ENCODE peak calls at places on chromosomes 16 and 17, in eight cellular contexts. One of them, this sample, is unnamed. For H3K36me3, the result is how much of the 10 kb centered on the place peaks cover.

GRCh38 chr16:68281368-68282063 is 17.2 kb downstream of the SLC7A6 start:
- DNase-seq in neuronal stem cell: no peak
- DNase-seq in A673: no peak
- DNase-seq in prostate gland: no peak
- DNase-seq in upper lobe of right lung: no peak
- DNase-seq in tibial nerve: no peak
- DNase-seq in transverse colon: no peak
- DNase-seq in Peyer's patch: no peak
- DNase-seq in this sample: no peak

GRCh38 chr17:83109793-83110645 is 30.6 kb downstream of the METRNL start:
- DNase-seq in neuronal stem cell: no peak
- DNase-seq in tibial nerve: peak
- DNase-seq in A673: peak
- DNase-seq in Peyer's patch: peak
- DNase-seq in prostate gland: peak
- DNase-seq in upper lobe of right lung: peak
- DNase-seq in transverse colon: peak
- DNase-seq in this sample: no peak

GRCh38 chr17:70492368-70492767 is 323.0 kb downstream of the KCNJ2 start:
- DNase-seq in prostate gland: no peak
- DNase-seq in neuronal stem cell: no peak
- DNase-seq in upper lobe of right lung: no peak
- DNase-seq in A673: no peak
- DNase-seq in Peyer's patch: no peak
- DNase-seq in transverse colon: no peak
- DNase-seq in tibial nerve: no peak
- DNase-seq in this sample: no peak

GRCh38 chr16:58755989-58756649 is 22.0 kb upstream of the GOT2 start:
- DNase-seq in tibial nerve: peak
- DNase-seq in neuronal stem cell: peak
- DNase-seq in transverse colon: peak
- DNase-seq in Peyer's patch: peak
- DNase-seq in A673: peak
- DNase-seq in upper lobe of right lung: no peak
- DNase-seq in prostate gland: peak
- DNase-seq in this sample: peak

GRCh38 chr16:17566075-17566474 is 95.3 kb upstream of the XYLT1 start:
- DNase-seq in tibial nerve: no peak
- DNase-seq in prostate gland: no peak
- DNase-seq in upper lobe of right lung: no peak
- DNase-seq in Peyer's patch: no peak
- DNase-seq in A673: no peak
- DNase-seq in transverse colon: no peak
- DNase-seq in neuronal stem cell: no peak
- DNase-seq in this sample: no peak

GRCh38 chr17:7196651-7197050 is 17.5 kb upstream of the ASGR1 start:
- DNase-seq in Peyer's patch: no peak
- DNase-seq in prostate gland: no peak
- DNase-seq in A673: no peak
- DNase-seq in upper lobe of right lung: no peak
- DNase-seq in tibial nerve: no peak
- DNase-seq in neuronal stem cell: no peak
- DNase-seq in transverse colon: no peak
- DNase-seq in this sample: no peak

GRCh38 chr16:87410530-87410929 is 18.4 kb downstream of the MAP1LC3B start:
- DNase-seq in upper lobe of right lung: no peak
- DNase-seq in neuronal stem cell: no peak
- DNase-seq in Peyer's patch: no peak
- DNase-seq in tibial nerve: no peak
- DNase-seq in transverse colon: no peak
- DNase-seq in prostate gland: no peak
- DNase-seq in A673: no peak
- DNase-seq in this sample: no peak

GRCh38 chr16:64421515-64421914 is 700.3 kb downstream of the CDH11 start:
- DNase-seq in neuronal stem cell: no peak
- DNase-seq in tibial nerve: no peak
- DNase-seq in Peyer's patch: no peak
- DNase-seq in transverse colon: no peak
- DNase-seq in A673: no peak
- DNase-seq in upper lobe of right lung: no peak
- DNase-seq in prostate gland: no peak
- DNase-seq in this sample: no peak

GRCh38 chr17:44992242-44992939 is 24.3 kb upstream of the C1QL1 start:
- DNase-seq in transverse colon: no peak
- DNase-seq in tibial nerve: no peak
- DNase-seq in neuronal stem cell: no peak
- DNase-seq in prostate gland: no peak
- DNase-seq in A673: no peak
- DNase-seq in Peyer's patch: no peak
- DNase-seq in upper lobe of right lung: no peak
- DNase-seq in this sample: no peak

GRCh38 chr16:80936410-80936809 is 70.3 kb downstream of the CMC2 start:
- DNase-seq in transverse colon: no peak
- DNase-seq in A673: peak
- DNase-seq in prostate gland: no peak
- DNase-seq in neuronal stem cell: no peak
- DNase-seq in tibial nerve: no peak
- DNase-seq in Peyer's patch: no peak
- DNase-seq in upper lobe of right lung: no peak
- DNase-seq in this sample: no peak

GRCh38 chr17:42279776-42280630 is 3.8 kb upstream of the STAT5B start:
- DNase-seq in transverse colon: no peak
- DNase-seq in tibial nerve: no peak
- DNase-seq in prostate gland: no peak
- DNase-seq in upper lobe of right lung: no peak
- DNase-seq in A673: no peak
- DNase-seq in neuronal stem cell: no peak
- DNase-seq in Peyer's patch: no peak
- DNase-seq in this sample: no peak

GRCh38 chr17:17736205-17737183 is 55.2 kb downstream of the RAI1 start:
- DNase-seq in A673: no peak
- DNase-seq in tibial nerve: no peak
- DNase-seq in prostate gland: no peak
- DNase-seq in upper lobe of right lung: no peak
- DNase-seq in neuronal stem cell: no peak
- DNase-seq in Peyer's patch: no peak
- DNase-seq in transverse colon: no peak
- DNase-seq in this sample: no peak

GRCh38 chr17:20094777-20095176 is 85.6 kb downstream of the SPECC1 start:
- DNase-seq in neuronal stem cell: no peak
- DNase-seq in upper lobe of right lung: no peak
- DNase-seq in Peyer's patch: no peak
- DNase-seq in tibial nerve: no peak
- DNase-seq in A673: no peak
- DNase-seq in transverse colon: no peak
- DNase-seq in prostate gland: no peak
- DNase-seq in this sample: no peak

GRCh38 chr17:75031972-75032895 is 14.5 kb downstream of the ATP5PD start:
- DNase-seq in tibial nerve: peak
- DNase-seq in Peyer's patch: peak
- DNase-seq in upper lobe of right lung: peak
- DNase-seq in transverse colon: peak
- DNase-seq in A673: peak
- DNase-seq in neuronal stem cell: no peak
- DNase-seq in prostate gland: peak
- DNase-seq in this sample: peak

DNA sequence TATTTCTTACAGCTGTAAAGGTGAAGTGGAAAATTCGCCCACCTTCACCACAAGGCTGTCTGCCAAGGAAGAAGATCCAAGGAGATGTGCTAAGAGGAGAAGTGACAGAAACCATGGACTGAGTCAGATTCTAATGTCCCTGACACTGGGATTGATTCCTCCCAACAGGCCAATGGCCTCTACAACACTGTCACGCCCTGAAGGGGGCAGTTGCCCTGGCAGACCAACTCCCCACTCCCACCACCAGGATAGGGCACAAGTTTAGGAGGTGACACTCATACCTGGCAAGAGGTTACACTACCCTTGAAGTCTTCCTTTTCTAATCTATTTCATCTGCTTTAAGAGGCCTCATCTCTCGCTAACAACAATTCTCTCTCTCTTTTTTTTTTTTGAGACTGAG is 16.1 kb downstream of the PIP4K2B start:
- DNase-seq in prostate gland: no peak
- DNase-seq in tibial nerve: no peak
- DNase-seq in A673: no peak
- DNase-seq in Peyer's patch: no peak
- DNase-seq in transverse colon: no peak
- DNase-seq in neuronal stem cell: no peak
- DNase-seq in upper lobe of right lung: no peak
- DNase-seq in this sample: no peak
- H3K27ac ChIP-seq in prostate gland: no peak
- H3K27ac ChIP-seq in tibial nerve: no peak
- H3K27ac ChIP-seq in A673: no peak
- H3K27ac ChIP-seq in Peyer's patch: no peak
- H3K27ac ChIP-seq in transverse colon: no peak
- H3K27ac ChIP-seq in neuronal stem cell: no peak
- H3K27ac ChIP-seq in upper lobe of right lung: no peak
- H3K27ac ChIP-seq in this sample: no peak

GRCh38 chr16:53061701-53062159 is 6.9 kb downstream of the CHD9 start:
- DNase-seq in Peyer's patch: peak
- DNase-seq in prostate gland: no peak
- DNase-seq in A673: no peak
- DNase-seq in transverse colon: peak
- DNase-seq in upper lobe of right lung: peak
- DNase-seq in neuronal stem cell: no peak
- DNase-seq in tibial nerve: no peak
- DNase-seq in this sample: no peak
- H3K4me3 ChIP-seq in Peyer's patch: no peak
- H3K4me3 ChIP-seq in prostate gland: no peak
- H3K4me3 ChIP-seq in A673: no peak
- H3K4me3 ChIP-seq in transverse colon: no peak
- H3K4me3 ChIP-seq in upper lobe of right lung: no peak
- H3K4me3 ChIP-seq in neuronal stem cell: no peak
- H3K4me3 ChIP-seq in tibial nerve: no peak
- H3K4me3 ChIP-seq in this sample: no peak

GRCh38 chr17:64544742-64545141 is 38.0 kb downstream of the CEP95 start:
- DNase-seq in A673: no peak
- DNase-seq in prostate gland: no peak
- DNase-seq in Peyer's patch: no peak
- DNase-seq in tibial nerve: no peak
- DNase-seq in transverse colon: no peak
- DNase-seq in neuronal stem cell: no peak
- DNase-seq in upper lobe of right lung: no peak
- DNase-seq in this sample: no peak
- H3K36me3 ChIP-seq in A673: under half
- H3K36me3 ChIP-seq in prostate gland: under half
- H3K36me3 ChIP-seq in Peyer's patch: under half
- H3K36me3 ChIP-seq in tibial nerve: half or more
- H3K36me3 ChIP-seq in transverse colon: under half
- H3K36me3 ChIP-seq in neuronal stem cell: half or more
- H3K36me3 ChIP-seq in upper lobe of right lung: half or more
- H3K36me3 ChIP-seq in this sample: under half

DNA sequence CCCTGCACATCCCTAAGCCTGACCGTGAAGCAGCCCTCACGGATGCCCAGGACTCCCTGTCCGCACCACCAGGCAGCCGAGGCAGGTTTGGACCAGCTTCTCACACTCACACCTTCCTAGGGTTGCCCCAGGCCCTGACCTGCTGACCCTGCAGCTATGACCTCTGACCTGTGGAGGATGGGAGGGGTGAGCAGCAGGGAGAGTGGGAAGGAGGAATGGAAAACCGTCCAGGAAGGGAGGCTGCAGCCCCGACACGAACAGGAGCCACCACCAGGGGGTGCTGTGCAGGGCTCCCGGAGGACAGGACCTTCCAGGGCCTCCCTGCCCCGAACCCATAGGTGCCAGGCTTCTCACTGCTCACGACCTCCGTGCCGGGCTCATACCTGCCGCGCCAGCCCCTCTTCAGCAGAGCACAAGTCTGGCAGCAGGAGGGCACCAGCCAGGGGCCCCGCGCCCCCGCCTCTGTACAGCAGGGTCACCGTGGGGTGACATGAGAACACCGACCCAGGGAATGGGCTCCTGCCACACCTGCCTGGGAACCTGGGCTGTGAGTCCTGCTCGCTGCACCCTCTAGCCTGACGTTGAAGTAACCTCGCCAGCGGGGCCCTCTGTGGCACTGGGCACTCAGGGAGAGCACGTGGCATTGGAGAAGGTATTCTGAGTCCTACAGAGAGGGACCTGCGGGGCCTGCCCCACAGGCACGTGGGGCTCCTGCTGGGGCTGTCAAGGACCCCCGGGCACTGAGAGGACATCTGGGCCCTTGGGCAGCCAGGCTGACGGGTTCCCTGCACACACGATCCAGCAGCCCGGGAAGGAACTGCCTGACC is 37.6 kb downstream of the CTU2 start:
- DNase-seq in transverse colon: peak
- DNase-seq in Peyer's patch: peak
- DNase-seq in upper lobe of right lung: peak
- DNase-seq in tibial nerve: peak
- DNase-seq in neuronal stem cell: peak
- DNase-seq in prostate gland: peak
- DNase-seq in A673: peak
- DNase-seq in this sample: peak
- H3K27ac ChIP-seq in transverse colon: peak
- H3K27ac ChIP-seq in Peyer's patch: no peak
- H3K27ac ChIP-seq in upper lobe of right lung: peak
- H3K27ac ChIP-seq in tibial nerve: no peak
- H3K27ac ChIP-seq in neuronal stem cell: no peak
- H3K27ac ChIP-seq in prostate gland: no peak
- H3K27ac ChIP-seq in A673: no peak
- H3K27ac ChIP-seq in this sample: no peak

DNA sequence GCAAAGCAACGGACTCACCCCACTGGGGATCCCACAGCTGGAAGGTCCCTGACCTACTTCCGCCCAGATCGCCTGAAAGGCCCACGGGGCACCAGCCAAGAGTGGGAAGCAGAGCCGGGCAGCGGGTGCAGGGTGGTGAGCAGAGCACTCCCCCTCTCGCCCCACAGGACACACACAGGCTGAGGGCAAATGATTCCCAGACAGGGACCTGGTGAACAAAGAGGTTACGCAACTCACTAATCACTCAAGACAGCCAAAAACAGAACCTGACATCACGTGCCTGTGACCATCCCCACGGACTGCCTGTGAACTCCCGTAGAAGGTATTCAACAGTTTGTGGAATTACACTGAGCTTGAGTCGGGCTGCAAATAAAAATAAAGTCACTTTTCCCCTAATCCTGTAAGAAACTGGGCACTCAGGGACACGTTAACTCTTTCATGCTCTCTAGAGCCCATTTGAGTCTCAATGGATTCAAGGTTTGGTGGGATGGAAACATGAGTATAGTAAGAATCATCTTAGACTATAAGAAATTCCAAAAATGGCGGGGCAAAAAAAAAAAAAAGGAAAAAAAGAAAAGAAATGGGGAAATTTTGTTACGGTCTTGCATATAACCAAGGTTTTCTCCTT is 396.1 kb downstream of the SOX9 start:
- DNase-seq in Peyer's patch: no peak
- DNase-seq in transverse colon: no peak
- DNase-seq in tibial nerve: peak
- DNase-seq in upper lobe of right lung: no peak
- DNase-seq in A673: no peak
- DNase-seq in neuronal stem cell: no peak
- DNase-seq in prostate gland: peak
- DNase-seq in this sample: no peak
- H3K4me3 ChIP-seq in Peyer's patch: no peak
- H3K4me3 ChIP-seq in transverse colon: no peak
- H3K4me3 ChIP-seq in tibial nerve: no peak
- H3K4me3 ChIP-seq in upper lobe of right lung: no peak
- H3K4me3 ChIP-seq in A673: no peak
- H3K4me3 ChIP-seq in neuronal stem cell: no peak
- H3K4me3 ChIP-seq in prostate gland: no peak
- H3K4me3 ChIP-seq in this sample: no peak

GRCh38 chr16:2075631-2076030 is 27.8 kb downstream of the TSC2 start:
- DNase-seq in upper lobe of right lung: no peak
- DNase-seq in prostate gland: no peak
- DNase-seq in tibial nerve: no peak
- DNase-seq in neuronal stem cell: no peak
- DNase-seq in transverse colon: no peak
- DNase-seq in Peyer's patch: no peak
- DNase-seq in A673: no peak
- DNase-seq in this sample: no peak
- H3K36me3 ChIP-seq in upper lobe of right lung: half or more
- H3K36me3 ChIP-seq in prostate gland: under half
- H3K36me3 ChIP-seq in tibial nerve: half or more
- H3K36me3 ChIP-seq in neuronal stem cell: half or more
- H3K36me3 ChIP-seq in transverse colon: under half
- H3K36me3 ChIP-seq in Peyer's patch: under half
- H3K36me3 ChIP-seq in A673: under half
- H3K36me3 ChIP-seq in this sample: under half